ENCODE peak calls at places on chromosomes 2 and 18, in nine cellular contexts. One of them, this sample, is unnamed.

GRCh38 chr18:21904856-21905255 is 164.3 kb downstream of the MIB1 start:
- DNase-seq in activated naive CD8-positive, alpha-beta T cell treated with anti-CD3 and anti-CD28 coated beads for 36 hours: no peak
- DNase-seq in CD4-positive, alpha-beta T cell: no peak
- DNase-seq in NCI-H1694: no peak
- DNase-seq in BJ: no peak
- DNase-seq in choroid plexus epithelial cell: peak
- DNase-seq in lower lobe of right lung: no peak
- DNase-seq in CD8-positive, alpha-beta T cell: no peak
- DNase-seq in activated T-cell treated with anti-CD3 and anti-CD28 coated beads for 1 hour: no peak
- DNase-seq in this sample: no peak

GRCh38 chr2:173149491-173149890 is 73.8 kb downstream of the MAP3K20 start:
- DNase-seq in activated naive CD8-positive, alpha-beta T cell treated with anti-CD3 and anti-CD28 coated beads for 36 hours: peak
- DNase-seq in CD4-positive, alpha-beta T cell: peak
- DNase-seq in NCI-H1694: no peak
- DNase-seq in BJ: no peak
- DNase-seq in choroid plexus epithelial cell: peak
- DNase-seq in lower lobe of right lung: no peak
- DNase-seq in CD8-positive, alpha-beta T cell: peak
- DNase-seq in activated T-cell treated with anti-CD3 and anti-CD28 coated beads for 1 hour: no peak
- DNase-seq in this sample: no peak

GRCh38 chr2:83115606-83116005 is 1343.5 kb downstream of the SUCLG1 start:
- DNase-seq in activated naive CD8-positive, alpha-beta T cell treated with anti-CD3 and anti-CD28 coated beads for 36 hours: no peak
- DNase-seq in CD4-positive, alpha-beta T cell: no peak
- DNase-seq in NCI-H1694: no peak
- DNase-seq in BJ: no peak
- DNase-seq in choroid plexus epithelial cell: no peak
- DNase-seq in lower lobe of right lung: no peak
- DNase-seq in CD8-positive, alpha-beta T cell: no peak
- DNase-seq in activated T-cell treated with anti-CD3 and anti-CD28 coated beads for 1 hour: no peak
- DNase-seq in this sample: no peak

GRCh38 chr2:64104944-64105343 is 39.3 kb downstream of the PELI1 start:
- DNase-seq in activated naive CD8-positive, alpha-beta T cell treated with anti-CD3 and anti-CD28 coated beads for 36 hours: no peak
- DNase-seq in CD4-positive, alpha-beta T cell: no peak
- DNase-seq in NCI-H1694: no peak
- DNase-seq in BJ: no peak
- DNase-seq in choroid plexus epithelial cell: no peak
- DNase-seq in lower lobe of right lung: no peak
- DNase-seq in CD8-positive, alpha-beta T cell: no peak
- DNase-seq in activated T-cell treated with anti-CD3 and anti-CD28 coated beads for 1 hour: no peak
- DNase-seq in this sample: no peak

GRCh38 chr2:120346667-120347358 is 877 bp downstream of the INHBB start:
- DNase-seq in activated naive CD8-positive, alpha-beta T cell treated with anti-CD3 and anti-CD28 coated beads for 36 hours: peak
- DNase-seq in CD4-positive, alpha-beta T cell: no peak
- DNase-seq in NCI-H1694: no peak
- DNase-seq in BJ: no peak
- DNase-seq in choroid plexus epithelial cell: peak
- DNase-seq in lower lobe of right lung: no peak
- DNase-seq in CD8-positive, alpha-beta T cell: no peak
- DNase-seq in activated T-cell treated with anti-CD3 and anti-CD28 coated beads for 1 hour: no peak
- DNase-seq in this sample: peak

GRCh38 chr2:160652236-160652635 is 158.6 kb upstream of the RBMS1 start:
- DNase-seq in activated naive CD8-positive, alpha-beta T cell treated with anti-CD3 and anti-CD28 coated beads for 36 hours: peak
- DNase-seq in CD4-positive, alpha-beta T cell: peak
- DNase-seq in NCI-H1694: no peak
- DNase-seq in BJ: no peak
- DNase-seq in choroid plexus epithelial cell: peak
- DNase-seq in lower lobe of right lung: peak
- DNase-seq in CD8-positive, alpha-beta T cell: peak
- DNase-seq in activated T-cell treated with anti-CD3 and anti-CD28 coated beads for 1 hour: peak
- DNase-seq in this sample: peak

GRCh38 chr2:180604077-180604476 is 376.3 kb upstream of the UBE2E3 start:
- DNase-seq in activated naive CD8-positive, alpha-beta T cell treated with anti-CD3 and anti-CD28 coated beads for 36 hours: no peak
- DNase-seq in CD4-positive, alpha-beta T cell: no peak
- DNase-seq in NCI-H1694: no peak
- DNase-seq in BJ: no peak
- DNase-seq in choroid plexus epithelial cell: peak
- DNase-seq in lower lobe of right lung: no peak
- DNase-seq in CD8-positive, alpha-beta T cell: no peak
- DNase-seq in activated T-cell treated with anti-CD3 and anti-CD28 coated beads for 1 hour: no peak
- DNase-seq in this sample: no peak

GRCh38 chr2:18299423-18300212 is 260.8 kb downstream of the RDH14 start:
- DNase-seq in activated naive CD8-positive, alpha-beta T cell treated with anti-CD3 and anti-CD28 coated beads for 36 hours: no peak
- DNase-seq in CD4-positive, alpha-beta T cell: no peak
- DNase-seq in NCI-H1694: no peak
- DNase-seq in BJ: peak
- DNase-seq in choroid plexus epithelial cell: peak
- DNase-seq in lower lobe of right lung: no peak
- DNase-seq in CD8-positive, alpha-beta T cell: no peak
- DNase-seq in activated T-cell treated with anti-CD3 and anti-CD28 coated beads for 1 hour: no peak
- DNase-seq in this sample: no peak

GRCh38 chr2:149595069-149595963 is 7.7 kb upstream of the MMADHC start:
- DNase-seq in activated naive CD8-positive, alpha-beta T cell treated with anti-CD3 and anti-CD28 coated beads for 36 hours: no peak
- DNase-seq in CD4-positive, alpha-beta T cell: no peak
- DNase-seq in NCI-H1694: no peak
- DNase-seq in BJ: no peak
- DNase-seq in choroid plexus epithelial cell: peak
- DNase-seq in lower lobe of right lung: no peak
- DNase-seq in CD8-positive, alpha-beta T cell: no peak
- DNase-seq in activated T-cell treated with anti-CD3 and anti-CD28 coated beads for 1 hour: no peak
- DNase-seq in this sample: no peak

GRCh38 chr2:221215487-221215886 is 356.6 kb downstream of the EPHA4 start:
- DNase-seq in activated naive CD8-positive, alpha-beta T cell treated with anti-CD3 and anti-CD28 coated beads for 36 hours: no peak
- DNase-seq in CD4-positive, alpha-beta T cell: no peak
- DNase-seq in NCI-H1694: no peak
- DNase-seq in BJ: no peak
- DNase-seq in choroid plexus epithelial cell: no peak
- DNase-seq in lower lobe of right lung: no peak
- DNase-seq in CD8-positive, alpha-beta T cell: no peak
- DNase-seq in activated T-cell treated with anti-CD3 and anti-CD28 coated beads for 1 hour: no peak
- DNase-seq in this sample: no peak

GRCh38 chr2:219851801-219852481 is 224.5 kb downstream of the SLC4A3 start:
- DNase-seq in activated naive CD8-positive, alpha-beta T cell treated with anti-CD3 and anti-CD28 coated beads for 36 hours: no peak
- DNase-seq in CD4-positive, alpha-beta T cell: no peak
- DNase-seq in NCI-H1694: no peak
- DNase-seq in BJ: peak
- DNase-seq in choroid plexus epithelial cell: no peak
- DNase-seq in lower lobe of right lung: no peak
- DNase-seq in CD8-positive, alpha-beta T cell: no peak
- DNase-seq in activated T-cell treated with anti-CD3 and anti-CD28 coated beads for 1 hour: no peak
- DNase-seq in this sample: no peak

GRCh38 chr2:25286025-25286400 is 55.7 kb downstream of the DNMT3A start:
- DNase-seq in activated naive CD8-positive, alpha-beta T cell treated with anti-CD3 and anti-CD28 coated beads for 36 hours: peak
- DNase-seq in CD4-positive, alpha-beta T cell: peak
- DNase-seq in NCI-H1694: no peak
- DNase-seq in BJ: no peak
- DNase-seq in choroid plexus epithelial cell: peak
- DNase-seq in lower lobe of right lung: peak
- DNase-seq in CD8-positive, alpha-beta T cell: peak
- DNase-seq in activated T-cell treated with anti-CD3 and anti-CD28 coated beads for 1 hour: peak
- DNase-seq in this sample: no peak

GRCh38 chr2:236932711-236933300 is 152.9 kb upstream of the COPS8 start:
- DNase-seq in activated naive CD8-positive, alpha-beta T cell treated with anti-CD3 and anti-CD28 coated beads for 36 hours: no peak
- DNase-seq in CD4-positive, alpha-beta T cell: no peak
- DNase-seq in NCI-H1694: no peak
- DNase-seq in BJ: peak
- DNase-seq in choroid plexus epithelial cell: no peak
- DNase-seq in lower lobe of right lung: no peak
- DNase-seq in CD8-positive, alpha-beta T cell: no peak
- DNase-seq in activated T-cell treated with anti-CD3 and anti-CD28 coated beads for 1 hour: no peak
- DNase-seq in this sample: no peak

GRCh38 chr2:240704651-240705050 is 13.0 kb downstream of the AQP12A start:
- DNase-seq in activated naive CD8-positive, alpha-beta T cell treated with anti-CD3 and anti-CD28 coated beads for 36 hours: peak
- DNase-seq in CD4-positive, alpha-beta T cell: no peak
- DNase-seq in NCI-H1694: no peak
- DNase-seq in BJ: no peak
- DNase-seq in choroid plexus epithelial cell: no peak
- DNase-seq in lower lobe of right lung: no peak
- DNase-seq in CD8-positive, alpha-beta T cell: peak
- DNase-seq in activated T-cell treated with anti-CD3 and anti-CD28 coated beads for 1 hour: no peak
- DNase-seq in this sample: peak

GRCh38 chr2:134259571-134259970 is 5.7 kb downstream of the MGAT5 start:
- DNase-seq in activated naive CD8-positive, alpha-beta T cell treated with anti-CD3 and anti-CD28 coated beads for 36 hours: no peak
- DNase-seq in CD4-positive, alpha-beta T cell: no peak
- DNase-seq in NCI-H1694: no peak
- DNase-seq in BJ: no peak
- DNase-seq in choroid plexus epithelial cell: no peak
- DNase-seq in lower lobe of right lung: no peak
- DNase-seq in CD8-positive, alpha-beta T cell: no peak
- DNase-seq in activated T-cell treated with anti-CD3 and anti-CD28 coated beads for 1 hour: no peak
- DNase-seq in this sample: no peak

GRCh38 chr2:39606585-39606984 is 59.1 kb upstream of the TMEM178A start:
- DNase-seq in activated naive CD8-positive, alpha-beta T cell treated with anti-CD3 and anti-CD28 coated beads for 36 hours: no peak
- DNase-seq in CD4-positive, alpha-beta T cell: no peak
- DNase-seq in NCI-H1694: no peak
- DNase-seq in BJ: no peak
- DNase-seq in choroid plexus epithelial cell: peak
- DNase-seq in lower lobe of right lung: no peak
- DNase-seq in CD8-positive, alpha-beta T cell: no peak
- DNase-seq in activated T-cell treated with anti-CD3 and anti-CD28 coated beads for 1 hour: no peak
- DNase-seq in this sample: no peak

GRCh38 chr2:72159611-72160010 is 11.9 kb upstream of the CYP26B1 start:
- DNase-seq in activated naive CD8-positive, alpha-beta T cell treated with anti-CD3 and anti-CD28 coated beads for 36 hours: no peak
- DNase-seq in CD4-positive, alpha-beta T cell: no peak
- DNase-seq in NCI-H1694: no peak
- DNase-seq in BJ: no peak
- DNase-seq in choroid plexus epithelial cell: no peak
- DNase-seq in lower lobe of right lung: no peak
- DNase-seq in CD8-positive, alpha-beta T cell: no peak
- DNase-seq in activated T-cell treated with anti-CD3 and anti-CD28 coated beads for 1 hour: no peak
- DNase-seq in this sample: no peak

GRCh38 chr2:122105885-122106221 is 350.4 kb downstream of the TSN start:
- DNase-seq in activated naive CD8-positive, alpha-beta T cell treated with anti-CD3 and anti-CD28 coated beads for 36 hours: no peak
- DNase-seq in CD4-positive, alpha-beta T cell: no peak
- DNase-seq in NCI-H1694: no peak
- DNase-seq in BJ: no peak
- DNase-seq in choroid plexus epithelial cell: no peak
- DNase-seq in lower lobe of right lung: no peak
- DNase-seq in CD8-positive, alpha-beta T cell: no peak
- DNase-seq in activated T-cell treated with anti-CD3 and anti-CD28 coated beads for 1 hour: no peak
- DNase-seq in this sample: no peak

GRCh38 chr2:233371608-233372007 is 17.3 kb downstream of the DGKD start:
- DNase-seq in activated naive CD8-positive, alpha-beta T cell treated with anti-CD3 and anti-CD28 coated beads for 36 hours: no peak
- DNase-seq in CD4-positive, alpha-beta T cell: no peak
- DNase-seq in NCI-H1694: no peak
- DNase-seq in BJ: no peak
- DNase-seq in choroid plexus epithelial cell: peak
- DNase-seq in lower lobe of right lung: no peak
- DNase-seq in CD8-positive, alpha-beta T cell: no peak
- DNase-seq in activated T-cell treated with anti-CD3 and anti-CD28 coated beads for 1 hour: no peak
- DNase-seq in this sample: no peak

This sample was measured in posterior cingulate gyrus.